ENCODE peak calls at places on chromosomes 3 and 15, in six cellular contexts. Q, K, F, W, H and N are unnamed samples. For H3K4me1, the result is how much of the 10 kb centered on the place peaks cover.

GRCh38 chr15:27058939-27059338 is 88.0 kb downstream of the GABRG3 start:
- DNase-seq in Q (no peak), K (no peak), F (no peak), W (no peak), H (no peak), N (no peak)

GRCh38 chr3:61608711-61609110 is 47.3 kb downstream of the PTPRG start:
- DNase-seq in Q (no peak), K (no peak), F (no peak), W (no peak), H (no peak), N (no peak)

GRCh38 chr15:90863987-90864386 is 4.4 kb upstream of the FURIN start:
- DNase-seq in Q (no peak), K (no peak), F (no peak), W (no peak), H (no peak), N (no peak)

GRCh38 chr3:49689046-49689886 is at the start of the genes MST1 and RNF123:
- DNase-seq in Q (peak), K (peak), F (peak), W (peak), H (peak), N (peak)

GRCh38 chr15:67997996-67998395 is 56.1 kb upstream of the PIAS1 start:
- DNase-seq in Q (no peak), K (no peak), F (no peak), W (no peak), H (no peak), N (no peak)

GRCh38 chr3:81218023-81218422 is 543.4 kb downstream of the GBE1 start:
- DNase-seq in Q (no peak), K (no peak), F (no peak), W (no peak), H (no peak), N (no peak)

GRCh38 chr15:27816790-27817189 is 282.3 kb downstream of the OCA2 start:
- DNase-seq in Q (no peak), K (no peak), F (no peak), W (no peak), H (no peak), N (no peak)

GRCh38 chr3:158710601-158711000 is 21.7 kb downstream of the RARRES1 start:
- DNase-seq in Q (no peak), K (no peak), F (no peak), W (no peak), H (no peak), N (no peak)

GRCh38 chr3:53774414-53774813 is 71.8 kb downstream of the CHDH start:
- DNase-seq in Q (no peak), K (no peak), F (no peak), W (no peak), H (no peak), N (no peak)
- H3K4me3 ChIP-seq in Q (no peak), K (no peak), F (no peak), W (no peak), H (no peak), N (no peak)

DNA sequence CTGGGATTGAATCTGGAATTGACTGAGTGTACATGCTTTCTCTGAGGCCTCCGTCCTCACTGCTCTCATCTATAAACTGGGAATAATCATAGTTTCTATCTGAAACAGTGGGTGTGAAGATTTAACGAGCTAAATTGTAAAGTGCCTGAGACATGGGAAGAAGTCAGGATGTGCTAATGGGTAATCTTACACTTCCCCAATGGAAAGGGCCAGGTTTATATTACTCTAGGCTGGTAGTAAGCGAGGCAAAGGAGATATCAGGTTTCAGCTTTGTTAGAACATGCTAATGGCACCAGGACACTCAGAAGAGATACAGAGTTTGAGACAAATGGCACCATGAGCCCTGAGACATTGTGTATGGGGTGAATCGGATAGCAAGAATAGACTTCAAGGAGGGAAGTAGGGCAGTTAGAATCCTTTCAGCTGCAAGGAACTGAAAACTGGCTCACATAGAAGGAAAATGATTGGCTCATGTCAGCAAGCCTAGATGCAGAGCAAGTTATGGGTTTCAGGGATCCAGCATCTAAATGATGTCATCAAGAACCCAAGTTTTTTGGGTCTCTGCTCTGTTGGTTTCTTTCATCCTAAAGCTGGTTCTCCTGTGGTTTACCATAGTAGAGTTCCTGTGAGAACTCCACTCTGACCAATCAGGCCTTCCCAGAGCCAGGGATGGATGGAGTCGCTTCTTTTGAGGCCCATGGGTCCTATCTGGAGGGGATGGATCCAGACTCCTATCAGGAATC is 21.8 kb downstream of the FLNB start:
- DNase-seq in Q (no peak), K (no peak), F (no peak), W (no peak), H (no peak), N (no peak)
- H3K4me1 ChIP-seq in Q (under half), K (under half), F (under half), W (under half), H (under half), N (under half)

GRCh38 chr15:73789491-73790240 is 36.5 kb upstream of the INSYN1 start:
- DNase-seq in Q (no peak), K (no peak), F (no peak), W (no peak), H (no peak), N (peak)

GRCh38 chr15:73792429-73792828 is 39.3 kb upstream of the INSYN1 start:
- DNase-seq in Q (no peak), K (no peak), F (no peak), W (no peak), H (no peak), N (peak)

GRCh38 chr15:73786518-73786917 is 33.4 kb upstream of the INSYN1 start:
- DNase-seq in Q (no peak), K (no peak), F (no peak), W (no peak), H (no peak), N (no peak)

GRCh38 chr15:73784299-73784698 is 31.1 kb upstream of the INSYN1 start:
- DNase-seq in Q (no peak), K (no peak), F (no peak), W (no peak), H (no peak), N (peak)

DNA sequence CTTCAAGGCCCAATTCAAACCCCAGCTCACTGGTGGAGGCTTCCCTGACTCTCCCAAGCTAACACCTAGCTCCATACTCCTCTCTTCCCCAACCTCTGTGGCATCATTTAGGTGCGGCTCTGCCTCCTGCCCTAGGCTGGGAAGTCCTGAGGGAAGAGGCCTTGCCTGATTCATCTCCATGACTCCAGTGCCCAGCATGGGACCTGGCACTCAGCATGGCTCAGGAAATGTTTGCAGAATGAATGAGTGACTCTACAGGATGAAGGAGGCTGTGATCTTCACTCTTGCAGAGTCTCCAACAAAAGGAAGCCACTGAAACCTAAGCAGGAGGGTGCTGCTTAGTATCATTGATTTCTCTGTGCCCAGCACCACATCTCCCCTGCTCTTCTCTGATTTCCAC is 34.5 kb upstream of the INSYN1 start:
- DNase-seq in Q (no peak), K (no peak), F (no peak), W (no peak), H (no peak), N (no peak)
- H3K4me3 ChIP-seq in Q (no peak), K (no peak), F (no peak), W (no peak), H (no peak), N (no peak)

DNA sequence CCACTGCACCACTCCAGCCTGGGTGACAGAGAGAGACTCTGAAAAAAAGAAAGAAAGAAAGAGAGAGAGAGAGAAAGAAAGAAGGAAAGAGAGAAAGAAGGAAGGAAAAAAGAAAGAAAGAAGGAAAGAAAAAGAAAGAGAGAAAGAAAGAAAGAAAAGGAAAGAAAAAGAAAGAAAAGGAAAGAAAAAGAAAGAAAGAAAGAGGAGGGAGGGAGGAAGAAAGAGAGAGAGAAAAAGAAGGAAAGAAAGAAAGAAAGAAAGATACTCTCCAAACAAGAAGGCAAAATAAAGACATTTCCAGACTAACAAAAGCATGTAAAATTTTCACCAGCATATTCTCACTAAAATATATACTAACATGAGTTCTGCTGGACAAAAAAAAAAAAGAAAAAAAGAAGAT is 228.7 kb downstream of the DPH6 start:
- DNase-seq in Q (no peak), K (no peak), F (no peak), W (no peak), H (no peak), N (no peak)
- H3K4me1 ChIP-seq in Q (under half), K (under half), F (under half), W (under half), H (under half), N (under half)

DNA sequence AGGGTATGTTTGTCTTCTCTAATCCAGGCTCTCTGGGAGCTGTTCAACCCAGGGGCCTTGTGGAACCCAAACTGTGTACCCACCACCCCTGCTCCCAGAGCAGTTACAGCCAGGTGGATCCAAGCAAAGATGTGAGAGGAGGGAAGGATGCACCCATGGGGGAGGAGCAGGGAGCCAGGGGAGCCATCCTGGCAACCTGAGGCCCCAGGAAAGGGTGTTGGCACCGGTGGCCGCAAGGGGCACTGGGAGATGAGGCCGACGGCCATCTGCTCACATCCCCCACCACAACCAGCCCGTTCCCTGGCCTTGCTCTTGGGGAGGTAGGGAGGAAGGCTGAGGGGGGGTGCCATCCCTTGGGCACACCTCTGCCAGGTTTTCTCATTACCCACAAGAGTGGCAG is 43.2 kb downstream of the CMTM6 start:
- DNase-seq in Q (no peak), K (peak), F (no peak), W (no peak), H (no peak), N (no peak)
- H3K4me3 ChIP-seq in Q (no peak), K (no peak), F (no peak), W (no peak), H (no peak), N (no peak)